ENCODE peak calls at places on chromosome 21, in eight cellular contexts. G is stimulated activated CD4-positive, alpha-beta T cell treated with anti-CD3 and anti-CD28 coated beads, Interleukin-1b, Interleukin-23, amount 100 ng/mL, for 1 hour; W is stimulated activated CD8-positive, alpha-beta memory T cell treated with anti-CD3 and anti-CD28 coated beads, Interleukin-7, amount 100 ng/mL, for 24 hours; Y is stromal cell of bone marrow; D is spleen; E is activated gamma-delta T cell; V is T-helper 1 cell; B is activated CD4-positive, alpha-beta T cell treated with anti-CD3 and anti-CD28 coated beads, Interleukin-2, amount 50 U/mL, for 1 hour. L is an unnamed sample.

GRCh38 chr21:41147096-41147978 is 20.6 kb upstream of the BACE2 start:
- DNase-seq in Y (no peak), B (no peak), V (no peak), G (no peak), W (no peak), D (no peak), E (no peak), L (no peak)

GRCh38 chr21:41185802-41186201 is 17.8 kb downstream of the BACE2 start:
- DNase-seq in Y (no peak), G (no peak), W (no peak), D (no peak), E (no peak), B (no peak), V (no peak), L (no peak)

GRCh38 chr21:45981641-45982255 is at the start of gene COL6A1:
- DNase-seq in E (no peak), Y (no peak), V (no peak), W (no peak), G (no peak), B (no peak), D (peak), L (no peak)

GRCh38 chr21:33212159-33212851 is 17.4 kb upstream of the IFNAR2 start:
- DNase-seq in E (no peak), W (no peak), Y (peak), V (no peak), B (no peak), D (no peak), G (no peak), L (peak)

GRCh38 chr21:45018131-45019075 is 56.0 kb upstream of the ADARB1 start:
- DNase-seq in E (no peak), V (no peak), D (peak), G (no peak), W (no peak), B (no peak), Y (no peak), L (no peak)

GRCh38 chr21:38979271-38980196 is 173.8 kb downstream of the ETS2 start:
- DNase-seq in W (no peak), G (no peak), V (no peak), B (no peak), Y (no peak), E (no peak), D (no peak), L (no peak)

GRCh38 chr21:45142469-45142868 is 68.1 kb downstream of the ADARB1 start:
- DNase-seq in D (no peak), V (no peak), E (no peak), Y (peak), B (no peak), G (no peak), W (no peak), L (no peak)

GRCh38 chr21:37319551-37319950 is 47.0 kb upstream of the DYRK1A start:
- DNase-seq in G (no peak), D (no peak), W (no peak), B (no peak), V (no peak), E (no peak), Y (no peak), L (no peak)

GRCh38 chr21:17467829-17468228 is 45.0 kb upstream of the CXADR start:
- DNase-seq in B (no peak), Y (no peak), E (no peak), D (no peak), W (no peak), G (no peak), V (no peak), L (no peak)

GRCh38 chr21:32325706-32326105 is 27.1 kb downstream of the MRAP start:
- DNase-seq in Y (no peak), B (no peak), E (no peak), G (no peak), W (no peak), V (no peak), D (no peak), L (no peak)

GRCh38 chr21:34129971-34130597 is 56.7 kb downstream of the MRPS6 start:
- DNase-seq in E (no peak), D (no peak), Y (no peak), B (no peak), W (no peak), G (no peak), V (no peak), L (no peak)

GRCh38 chr21:31531967-31532366 is 127.5 kb upstream of the SOD1 start:
- DNase-seq in W (no peak), G (no peak), Y (no peak), B (no peak), V (no peak), E (no peak), D (no peak), L (no peak)

GRCh38 chr21:45391743-45392079 is 13.3 kb upstream of the COL18A1 start:
- DNase-seq in E (no peak), G (no peak), D (peak), Y (no peak), V (no peak), B (no peak), W (no peak), L (no peak)

GRCh38 chr21:31696424-31696823 is 35.5 kb downstream of the SCAF4 start:
- DNase-seq in G (no peak), B (no peak), W (no peak), E (no peak), Y (no peak), D (no peak), V (no peak), L (no peak)

GRCh38 chr21:42829954-42830353 is 49.4 kb downstream of the WDR4 start:
- DNase-seq in W (no peak), E (no peak), Y (no peak), G (no peak), V (no peak), D (peak), B (no peak), L (no peak)

GRCh38 chr21:16473965-16474364 is 744.2 kb downstream of the USP25 start:
- DNase-seq in G (no peak), B (no peak), E (no peak), Y (no peak), W (no peak), D (no peak), V (no peak), L (no peak)

GRCh38 chr21:46099476-46099875 is 1.6 kb downstream of the COL6A2 start:
- DNase-seq in D (peak), V (peak), Y (no peak), B (no peak), E (no peak), G (no peak), W (no peak), L (no peak)

GRCh38 chr21:46181436-46181835 is 2.8 kb downstream of the SPATC1L start:
- DNase-seq in Y (no peak), E (no peak), V (no peak), G (no peak), B (no peak), W (no peak), D (peak), L (no peak)

GRCh38 chr21:38619865-38620513 is 121.7 kb upstream of the ERG start:
- DNase-seq in E (no peak), D (no peak), B (no peak), W (no peak), G (no peak), Y (peak), V (no peak), L (no peak)

GRCh38 chr21:30199989-30200388 is 15.9 kb downstream of the CLDN8 start:
- DNase-seq in G (no peak), D (no peak), Y (no peak), B (no peak), W (no peak), E (no peak), V (no peak), L (no peak)

GRCh38 chr21:38048241-38048640 is 132.0 kb upstream of the KCNJ6 start:
- DNase-seq in E (no peak), D (no peak), W (no peak), B (no peak), V (no peak), Y (no peak), G (no peak), L (no peak)

GRCh38 chr21:45282283-45283018 is 5.2 kb downstream of the POFUT2 start:
- DNase-seq in B (no peak), W (no peak), D (peak), V (no peak), Y (no peak), G (no peak), E (no peak), L (no peak)

GRCh38 chr21:45819478-45820170 is 161.9 kb upstream of the COL6A1 start:
- DNase-seq in G (no peak), D (peak), W (no peak), V (no peak), B (no peak), Y (no peak), E (no peak), L (no peak)

GRCh38 chr21:44349416-44349846 is 4.0 kb upstream of the TRPM2 start:
- DNase-seq in V (no peak), D (no peak), Y (no peak), B (no peak), W (no peak), G (no peak), E (no peak), L (no peak)

GRCh38 chr21:26391166-26391565 is 181.9 kb downstream of the CYYR1 start:
- DNase-seq in Y (no peak), E (no peak), B (no peak), G (no peak), V (no peak), D (no peak), W (no peak), L (no peak)

GRCh38 chr21:44011123-44011773 is 861 bp upstream of the TRAPPC10 start:
- DNase-seq in Y (no peak), V (no peak), G (no peak), E (no peak), W (no peak), D (no peak), B (no peak), L (no peak)

GRCh38 chr21:34890724-34891609 is 158.1 kb downstream of the RUNX1 start:
- DNase-seq in B (peak), G (no peak), V (no peak), E (no peak), W (no peak), D (peak), Y (no peak), L (no peak)

GRCh38 chr21:36883532-36884486 is 82.7 kb downstream of the HLCS start:
- DNase-seq in V (no peak), W (no peak), E (no peak), D (no peak), Y (no peak), G (no peak), B (no peak), L (no peak)

GRCh38 chr21:39630827-39631226 is 18.1 kb downstream of the B3GALT5 start:
- DNase-seq in E (no peak), B (no peak), V (no peak), D (no peak), W (no peak), Y (no peak), G (no peak), L (no peak)

GRCh38 chr21:42153046-42153685 is 65.8 kb upstream of the ABCG1 start:
- DNase-seq in V (no peak), G (no peak), D (no peak), Y (no peak), E (no peak), B (no peak), W (no peak), L (no peak)

GRCh38 chr21:18772404-18772803 is 368.8 kb upstream of the TMPRSS15 start:
- DNase-seq in B (no peak), Y (no peak), E (no peak), G (no peak), D (no peak), V (no peak), W (no peak), L (no peak)

GRCh38 chr21:32524010-32524719 is 61.2 kb downstream of the TCP10L start:
- DNase-seq in D (no peak), G (no peak), E (no peak), Y (peak), W (no peak), B (no peak), V (no peak), L (no peak)

GRCh38 chr21:14482165-14482564 is 64.0 kb downstream of the SAMSN1 start:
- DNase-seq in V (no peak), D (no peak), Y (no peak), W (no peak), B (no peak), G (no peak), E (no peak), L (peak)

GRCh38 chr21:45887121-45887611 is 94.4 kb upstream of the COL6A1 start:
- DNase-seq in W (no peak), E (no peak), V (no peak), D (peak), G (no peak), Y (no peak), B (no peak), L (no peak)

GRCh38 chr21:42850866-42851391 is 28.4 kb downstream of the WDR4 start:
- DNase-seq in V (no peak), D (peak), B (peak), W (no peak), G (no peak), E (no peak), Y (no peak), L (no peak)

GRCh38 chr21:31108969-31109368 is 70.7 kb upstream of the KRTAP19-8 start:
- DNase-seq in D (no peak), W (no peak), B (no peak), G (no peak), V (no peak), E (no peak), Y (peak), L (no peak)

GRCh38 chr21:39645331-39645730 is 32.6 kb downstream of the B3GALT5 start:
- DNase-seq in B (no peak), W (no peak), D (no peak), E (no peak), V (no peak), Y (no peak), G (no peak), L (no peak)

GRCh38 chr21:33657124-33657842 is 15.0 kb downstream of the ITSN1 start:
- DNase-seq in W (no peak), B (no peak), G (no peak), D (no peak), V (no peak), Y (no peak), E (no peak), L (no peak)

GRCh38 chr21:21247441-21247840 is 249.2 kb downstream of the NCAM2 start:
- DNase-seq in E (no peak), B (no peak), Y (no peak), W (no peak), V (no peak), G (no peak), D (no peak), L (no peak)

GRCh38 chr21:42199488-42200463 is 19.2 kb upstream of the ABCG1 start:
- DNase-seq in B (no peak), Y (peak), W (no peak), E (no peak), V (no peak), G (no peak), D (no peak), L (peak)

L was measured in central memory CD4-positive, alpha-beta T cell.